ENCODE peak calls at places on chromosome 14, in six cellular contexts. One of them, this sample, is unnamed.

GRCh38 chr14:21072102-21072501 is 2.0 kb downstream of the ARHGEF40 start:
- DNase-seq in colonic mucosa: no peak
- DNase-seq in hepatocyte: peak
- DNase-seq in GM23338: peak
- DNase-seq in cardiac muscle cell: peak
- DNase-seq in testis: peak
- DNase-seq in this sample: no peak

GRCh38 chr14:102005336-102005735 is 41.0 kb downstream of the DYNC1H1 start:
- DNase-seq in GM23338: no peak
- DNase-seq in colonic mucosa: no peak
- DNase-seq in hepatocyte: no peak
- DNase-seq in cardiac muscle cell: no peak
- DNase-seq in testis: no peak
- DNase-seq in this sample: no peak

GRCh38 chr14:70425349-70425748 is 8.5 kb upstream of the SYNJ2BP start:
- DNase-seq in GM23338: no peak
- DNase-seq in hepatocyte: peak
- DNase-seq in testis: peak
- DNase-seq in cardiac muscle cell: no peak
- DNase-seq in colonic mucosa: no peak
- DNase-seq in this sample: no peak

GRCh38 chr14:66174453-66174891 is 311.7 kb upstream of the CCDC196 start:
- DNase-seq in GM23338: no peak
- DNase-seq in hepatocyte: peak
- DNase-seq in testis: no peak
- DNase-seq in cardiac muscle cell: peak
- DNase-seq in colonic mucosa: no peak
- DNase-seq in this sample: no peak

GRCh38 chr14:59679872-59680271 is 103.3 kb upstream of the CCDC175 start:
- DNase-seq in GM23338: peak
- DNase-seq in colonic mucosa: no peak
- DNase-seq in hepatocyte: peak
- DNase-seq in testis: peak
- DNase-seq in cardiac muscle cell: no peak
- DNase-seq in this sample: no peak

GRCh38 chr14:51525705-51526104 is 126.0 kb upstream of the FRMD6 start:
- DNase-seq in hepatocyte: no peak
- DNase-seq in colonic mucosa: no peak
- DNase-seq in GM23338: no peak
- DNase-seq in cardiac muscle cell: no peak
- DNase-seq in testis: no peak
- DNase-seq in this sample: no peak

GRCh38 chr14:51884086-51884927 is 23.9 kb downstream of the GNG2 start:
- DNase-seq in testis: no peak
- DNase-seq in GM23338: no peak
- DNase-seq in colonic mucosa: no peak
- DNase-seq in hepatocyte: no peak
- DNase-seq in cardiac muscle cell: peak
- DNase-seq in this sample: no peak

GRCh38 chr14:73237786-73238261 is 518 bp downstream of the PAPLN start:
- DNase-seq in hepatocyte: peak
- DNase-seq in GM23338: peak
- DNase-seq in testis: no peak
- DNase-seq in colonic mucosa: no peak
- DNase-seq in cardiac muscle cell: no peak
- DNase-seq in this sample: no peak

GRCh38 chr14:76911473-76911872 is 85.3 kb downstream of the LRRC74A start:
- DNase-seq in colonic mucosa: no peak
- DNase-seq in hepatocyte: no peak
- DNase-seq in cardiac muscle cell: no peak
- DNase-seq in testis: no peak
- DNase-seq in GM23338: no peak
- DNase-seq in this sample: no peak

GRCh38 chr14:106286697-106287290 is 760.4 kb downstream of the TMEM121 start:
- DNase-seq in testis: peak
- DNase-seq in colonic mucosa: no peak
- DNase-seq in hepatocyte: no peak
- DNase-seq in GM23338: peak
- DNase-seq in cardiac muscle cell: no peak
- DNase-seq in this sample: no peak
- TF ChIP-seq CTCF in testis: peak
- TF ChIP-seq CTCF in colonic mucosa: peak
- TF ChIP-seq CTCF in hepatocyte: no peak
- TF ChIP-seq CTCF in GM23338: no peak
- TF ChIP-seq CTCF in cardiac muscle cell: no peak
- TF ChIP-seq CTCF in this sample: no peak

DNA sequence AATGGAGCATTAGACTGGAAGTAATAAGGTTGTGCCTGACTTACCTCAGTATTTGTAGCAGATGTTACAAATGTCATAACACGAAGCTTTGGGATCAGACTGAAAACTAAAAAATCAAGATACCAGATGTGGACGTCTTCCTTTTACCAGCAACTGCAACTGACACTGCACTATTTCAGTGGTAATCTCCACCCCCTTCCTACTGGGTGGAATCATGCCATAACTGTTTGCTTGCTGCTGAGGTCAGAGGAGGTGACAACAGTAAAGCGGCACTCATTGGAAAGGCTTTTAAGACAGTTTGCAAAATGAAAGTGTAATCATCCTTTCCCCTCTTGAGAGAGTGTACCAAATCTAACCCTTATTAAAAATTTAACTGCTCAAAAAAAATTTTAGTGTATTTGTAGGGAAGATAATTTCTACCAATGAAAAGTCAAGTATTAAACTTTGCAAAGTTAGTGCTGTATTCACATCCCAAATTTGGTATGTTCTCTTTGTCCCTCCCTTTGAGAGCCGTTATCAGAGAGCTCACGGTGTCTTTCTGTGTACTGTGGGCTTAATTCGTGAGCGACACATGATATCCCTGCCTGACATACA is 420.7 kb downstream of the NPAS3 start:
- DNase-seq in cardiac muscle cell: no peak
- DNase-seq in colonic mucosa: no peak
- DNase-seq in testis: no peak
- DNase-seq in GM23338: no peak
- DNase-seq in hepatocyte: no peak
- DNase-seq in this sample: no peak
- H3K27ac ChIP-seq in cardiac muscle cell: no peak
- H3K27ac ChIP-seq in colonic mucosa: no peak
- H3K27ac ChIP-seq in testis: no peak
- H3K27ac ChIP-seq in GM23338: no peak
- H3K27ac ChIP-seq in hepatocyte: no peak
- H3K27ac ChIP-seq in this sample: no peak

GRCh38 chr14:100644383-100644782 is 57.2 kb upstream of the BEGAIN start:
- DNase-seq in GM23338: no peak
- DNase-seq in cardiac muscle cell: no peak
- DNase-seq in colonic mucosa: no peak
- DNase-seq in testis: no peak
- DNase-seq in hepatocyte: no peak
- DNase-seq in this sample: no peak
- TF ChIP-seq CTCF in GM23338: no peak
- TF ChIP-seq CTCF in cardiac muscle cell: no peak
- TF ChIP-seq CTCF in colonic mucosa: no peak
- TF ChIP-seq CTCF in testis: no peak
- TF ChIP-seq CTCF in hepatocyte: no peak
- TF ChIP-seq CTCF in this sample: no peak

DNA sequence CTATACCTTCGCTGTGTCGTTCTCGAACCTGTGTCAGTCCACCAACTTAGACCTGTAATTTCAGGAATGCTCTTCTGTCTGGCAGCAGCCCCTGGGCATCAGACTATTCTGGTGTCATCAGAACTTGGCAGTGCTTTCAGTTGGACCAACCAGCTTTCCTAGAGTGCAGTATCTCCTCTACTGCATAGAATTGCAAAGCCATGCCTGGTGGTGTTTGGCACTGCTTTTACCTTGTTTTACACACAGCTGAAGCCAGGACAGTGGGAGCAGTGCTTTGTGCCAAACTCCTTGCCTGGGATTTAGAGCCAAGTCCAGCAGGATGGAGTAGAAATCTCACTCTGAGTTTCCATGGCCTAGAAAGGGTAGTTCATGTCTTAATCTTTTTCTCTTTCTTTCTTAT is 1.5 kb downstream of the FLVCR2 start:
- DNase-seq in colonic mucosa: no peak
- DNase-seq in cardiac muscle cell: peak
- DNase-seq in hepatocyte: no peak
- DNase-seq in GM23338: no peak
- DNase-seq in testis: peak
- DNase-seq in this sample: no peak
- H3K27ac ChIP-seq in colonic mucosa: peak
- H3K27ac ChIP-seq in cardiac muscle cell: no peak
- H3K27ac ChIP-seq in hepatocyte: no peak
- H3K27ac ChIP-seq in GM23338: no peak
- H3K27ac ChIP-seq in testis: peak
- H3K27ac ChIP-seq in this sample: no peak

GRCh38 chr14:96261772-96262485 is 5.9 kb downstream of the BDKRB1 start:
- DNase-seq in GM23338: no peak
- DNase-seq in colonic mucosa: no peak
- DNase-seq in testis: no peak
- DNase-seq in cardiac muscle cell: no peak
- DNase-seq in hepatocyte: no peak
- DNase-seq in this sample: no peak
- TF ChIP-seq CTCF in GM23338: peak
- TF ChIP-seq CTCF in colonic mucosa: no peak
- TF ChIP-seq CTCF in testis: no peak
- TF ChIP-seq CTCF in cardiac muscle cell: no peak
- TF ChIP-seq CTCF in hepatocyte: no peak
- TF ChIP-seq CTCF in this sample: no peak

GRCh38 chr14:30223966-30224365 is 296.3 kb upstream of the PRKD1 start:
- DNase-seq in GM23338: no peak
- DNase-seq in hepatocyte: no peak
- DNase-seq in testis: no peak
- DNase-seq in cardiac muscle cell: peak
- DNase-seq in colonic mucosa: no peak
- DNase-seq in this sample: no peak

GRCh38 chr14:30225171-30225570 is 297.5 kb upstream of the PRKD1 start:
- DNase-seq in colonic mucosa: no peak
- DNase-seq in testis: no peak
- DNase-seq in GM23338: no peak
- DNase-seq in cardiac muscle cell: peak
- DNase-seq in hepatocyte: no peak
- DNase-seq in this sample: no peak

GRCh38 chr14:30221546-30221945 is 293.9 kb upstream of the PRKD1 start:
- DNase-seq in testis: no peak
- DNase-seq in cardiac muscle cell: no peak
- DNase-seq in GM23338: no peak
- DNase-seq in colonic mucosa: no peak
- DNase-seq in hepatocyte: no peak
- DNase-seq in this sample: no peak

GRCh38 chr14:30227436-30227835 is 299.8 kb upstream of the PRKD1 start:
- DNase-seq in cardiac muscle cell: peak
- DNase-seq in GM23338: no peak
- DNase-seq in hepatocyte: no peak
- DNase-seq in colonic mucosa: no peak
- DNase-seq in testis: no peak
- DNase-seq in this sample: no peak

DNA sequence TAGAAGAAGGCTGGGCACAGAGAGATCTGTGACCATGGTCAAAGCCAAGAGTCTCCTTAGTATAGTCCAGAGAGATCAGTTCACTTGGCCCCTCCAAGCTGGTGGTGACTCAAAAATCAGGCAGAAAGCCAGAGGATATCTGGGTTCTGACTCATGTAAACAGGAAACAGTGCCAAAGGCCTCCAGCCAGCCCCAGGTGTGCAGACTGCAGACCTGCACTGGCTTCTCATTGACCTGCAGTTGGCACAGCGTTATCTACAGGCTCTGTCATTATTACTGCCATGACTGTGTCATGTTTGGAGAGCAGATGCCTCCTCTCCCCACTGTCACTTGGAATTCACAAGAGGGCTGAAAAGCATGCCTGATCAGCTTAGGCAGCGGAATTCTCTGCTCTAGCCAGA is 295.7 kb upstream of the PRKD1 start:
- DNase-seq in hepatocyte: peak
- DNase-seq in colonic mucosa: peak
- DNase-seq in cardiac muscle cell: peak
- DNase-seq in GM23338: no peak
- DNase-seq in testis: no peak
- DNase-seq in this sample: peak
- H3K27ac ChIP-seq in hepatocyte: no peak
- H3K27ac ChIP-seq in colonic mucosa: no peak
- H3K27ac ChIP-seq in cardiac muscle cell: no peak
- H3K27ac ChIP-seq in GM23338: no peak
- H3K27ac ChIP-seq in testis: no peak
- H3K27ac ChIP-seq in this sample: peak

GRCh38 chr14:88904864-88905263 is 80.4 kb downstream of the TTC8 start:
- DNase-seq in colonic mucosa: no peak
- DNase-seq in testis: no peak
- DNase-seq in cardiac muscle cell: peak
- DNase-seq in GM23338: no peak
- DNase-seq in hepatocyte: no peak
- DNase-seq in this sample: no peak
- TF ChIP-seq CTCF in colonic mucosa: no peak
- TF ChIP-seq CTCF in testis: no peak
- TF ChIP-seq CTCF in cardiac muscle cell: no peak
- TF ChIP-seq CTCF in GM23338: no peak
- TF ChIP-seq CTCF in hepatocyte: no peak
- TF ChIP-seq CTCF in this sample: no peak

GRCh38 chr14:54981698-54982097 is 45.2 kb downstream of the WDHD1 start:
- DNase-seq in colonic mucosa: no peak
- DNase-seq in cardiac muscle cell: peak
- DNase-seq in GM23338: no peak
- DNase-seq in testis: no peak
- DNase-seq in hepatocyte: no peak
- DNase-seq in this sample: no peak

DNA sequence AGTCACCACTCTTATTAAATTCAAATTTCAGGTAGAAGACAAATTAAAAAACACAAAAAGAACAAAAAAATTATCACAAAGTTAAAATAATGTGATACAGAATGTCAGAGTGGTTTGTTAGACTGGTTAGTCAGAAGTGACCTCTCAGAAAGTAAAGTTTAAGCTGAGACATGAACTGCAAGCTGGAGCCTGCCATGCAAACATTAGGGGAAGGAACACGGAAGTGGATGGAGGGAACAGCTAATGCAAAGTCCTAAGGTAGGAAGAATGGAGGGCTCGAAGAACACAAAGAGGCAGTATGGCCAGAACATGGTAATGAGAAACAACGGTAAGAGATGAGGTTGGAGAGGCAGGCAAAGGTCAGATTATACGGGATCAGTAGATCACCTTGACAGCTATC is 41.7 kb downstream of the WDHD1 start:
- DNase-seq in colonic mucosa: no peak
- DNase-seq in cardiac muscle cell: no peak
- DNase-seq in hepatocyte: no peak
- DNase-seq in GM23338: no peak
- DNase-seq in testis: no peak
- DNase-seq in this sample: peak
- H3K27ac ChIP-seq in colonic mucosa: no peak
- H3K27ac ChIP-seq in cardiac muscle cell: no peak
- H3K27ac ChIP-seq in hepatocyte: no peak
- H3K27ac ChIP-seq in GM23338: no peak
- H3K27ac ChIP-seq in testis: no peak
- H3K27ac ChIP-seq in this sample: no peak